ENCODE peak calls at places on chromosomes 12 and 14, in six cellular contexts. One of them, this sample, is unnamed. For H3K4me1, the result is how much of the 10 kb centered on the place peaks cover.

GRCh38 chr12:57479376-57480115 is at the start of gene ARHGAP9:
- DNase-seq in gastrocnemius medialis: no peak
- DNase-seq in stomach: no peak
- DNase-seq in A549: no peak
- DNase-seq in uterus: no peak
- DNase-seq in body of pancreas: no peak
- DNase-seq in this sample: no peak

GRCh38 chr12:95258146-95258545 is 40.5 kb downstream of the VEZT start:
- DNase-seq in gastrocnemius medialis: no peak
- DNase-seq in stomach: no peak
- DNase-seq in A549: no peak
- DNase-seq in uterus: no peak
- DNase-seq in body of pancreas: no peak
- DNase-seq in this sample: no peak

GRCh38 chr12:120801146-120801545 is 75.5 kb downstream of the ACADS start:
- DNase-seq in gastrocnemius medialis: no peak
- DNase-seq in stomach: no peak
- DNase-seq in A549: no peak
- DNase-seq in uterus: no peak
- DNase-seq in body of pancreas: no peak
- DNase-seq in this sample: no peak

GRCh38 chr14:99244960-99245340 is 27.0 kb downstream of the BCL11B start:
- DNase-seq in gastrocnemius medialis: no peak
- DNase-seq in stomach: no peak
- DNase-seq in A549: no peak
- DNase-seq in uterus: no peak
- DNase-seq in body of pancreas: no peak
- DNase-seq in this sample: no peak

GRCh38 chr12:40298341-40298740 is 73.5 kb downstream of the LRRK2 start:
- DNase-seq in gastrocnemius medialis: no peak
- DNase-seq in stomach: no peak
- DNase-seq in A549: no peak
- DNase-seq in uterus: no peak
- DNase-seq in body of pancreas: no peak
- DNase-seq in this sample: no peak

GRCh38 chr12:100964026-100964425 is 169.4 kb downstream of the ANO4 start:
- DNase-seq in gastrocnemius medialis: no peak
- DNase-seq in stomach: no peak
- DNase-seq in A549: no peak
- DNase-seq in uterus: no peak
- DNase-seq in body of pancreas: no peak
- DNase-seq in this sample: no peak

GRCh38 chr12:66779466-66779865 is 100.6 kb upstream of the GRIP1 start:
- DNase-seq in gastrocnemius medialis: no peak
- DNase-seq in stomach: no peak
- DNase-seq in A549: no peak
- DNase-seq in uterus: no peak
- DNase-seq in body of pancreas: no peak
- DNase-seq in this sample: no peak

GRCh38 chr12:121689430-121689829 is 20.0 kb upstream of the MORN3 start:
- DNase-seq in gastrocnemius medialis: no peak
- DNase-seq in stomach: no peak
- DNase-seq in A549: no peak
- DNase-seq in uterus: no peak
- DNase-seq in body of pancreas: no peak
- DNase-seq in this sample: no peak

GRCh38 chr12:49552014-49552413 is 13.2 kb downstream of the KCNH3 start:
- DNase-seq in gastrocnemius medialis: peak
- DNase-seq in stomach: no peak
- DNase-seq in A549: no peak
- DNase-seq in uterus: no peak
- DNase-seq in body of pancreas: peak
- DNase-seq in this sample: no peak

GRCh38 chr14:94378527-94379290 is 9.7 kb downstream of the SERPINA1 start:
- DNase-seq in gastrocnemius medialis: no peak
- DNase-seq in stomach: no peak
- DNase-seq in A549: no peak
- DNase-seq in uterus: no peak
- DNase-seq in body of pancreas: no peak
- DNase-seq in this sample: no peak
- TF ChIP-seq POLR2A in gastrocnemius medialis: no peak
- TF ChIP-seq POLR2A in stomach: no peak
- TF ChIP-seq POLR2A in A549: no peak
- TF ChIP-seq POLR2A in uterus: no peak
- TF ChIP-seq POLR2A in body of pancreas: no peak
- TF ChIP-seq POLR2A in this sample: no peak

DNA sequence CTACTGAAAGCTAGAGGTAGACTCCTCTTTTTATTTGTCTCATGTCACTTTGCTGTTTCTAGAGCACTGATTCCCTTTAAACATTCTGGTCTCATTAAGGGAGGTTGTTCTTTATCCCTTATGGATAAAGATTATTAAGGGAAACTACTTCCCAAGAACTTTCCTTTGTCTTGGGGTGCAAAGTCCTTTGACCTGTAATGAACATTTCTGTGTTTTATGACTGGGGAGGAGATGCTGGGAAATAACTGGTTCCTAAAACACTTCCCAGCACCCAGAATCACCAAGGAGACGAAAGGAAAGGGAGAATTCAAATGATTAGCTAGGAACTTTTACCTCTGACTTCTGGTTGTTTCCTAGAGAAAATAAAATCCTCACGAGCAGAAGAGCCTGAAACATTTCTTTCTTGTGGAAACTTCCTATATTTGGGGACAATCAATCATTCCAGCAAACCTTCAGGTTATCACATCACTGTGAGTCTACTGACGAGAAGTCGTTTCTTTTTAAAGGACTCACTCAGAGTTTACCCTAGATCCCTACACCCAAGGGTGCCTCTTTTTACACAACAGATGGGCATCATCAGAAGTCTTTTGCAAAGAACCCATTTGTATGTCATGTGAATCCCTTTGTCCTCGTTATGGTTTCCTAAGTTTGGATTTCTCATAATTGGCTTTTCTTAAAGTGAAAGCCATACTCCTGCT is 63.4 kb upstream of the ACTN1 start:
- DNase-seq in gastrocnemius medialis: no peak
- DNase-seq in stomach: no peak
- DNase-seq in A549: no peak
- DNase-seq in uterus: no peak
- DNase-seq in body of pancreas: no peak
- DNase-seq in this sample: no peak
- H3K4me1 ChIP-seq in gastrocnemius medialis: under half
- H3K4me1 ChIP-seq in stomach: half or more
- H3K4me1 ChIP-seq in A549: under half
- H3K4me1 ChIP-seq in uterus: under half
- H3K4me1 ChIP-seq in body of pancreas: under half
- H3K4me1 ChIP-seq in this sample: half or more

DNA sequence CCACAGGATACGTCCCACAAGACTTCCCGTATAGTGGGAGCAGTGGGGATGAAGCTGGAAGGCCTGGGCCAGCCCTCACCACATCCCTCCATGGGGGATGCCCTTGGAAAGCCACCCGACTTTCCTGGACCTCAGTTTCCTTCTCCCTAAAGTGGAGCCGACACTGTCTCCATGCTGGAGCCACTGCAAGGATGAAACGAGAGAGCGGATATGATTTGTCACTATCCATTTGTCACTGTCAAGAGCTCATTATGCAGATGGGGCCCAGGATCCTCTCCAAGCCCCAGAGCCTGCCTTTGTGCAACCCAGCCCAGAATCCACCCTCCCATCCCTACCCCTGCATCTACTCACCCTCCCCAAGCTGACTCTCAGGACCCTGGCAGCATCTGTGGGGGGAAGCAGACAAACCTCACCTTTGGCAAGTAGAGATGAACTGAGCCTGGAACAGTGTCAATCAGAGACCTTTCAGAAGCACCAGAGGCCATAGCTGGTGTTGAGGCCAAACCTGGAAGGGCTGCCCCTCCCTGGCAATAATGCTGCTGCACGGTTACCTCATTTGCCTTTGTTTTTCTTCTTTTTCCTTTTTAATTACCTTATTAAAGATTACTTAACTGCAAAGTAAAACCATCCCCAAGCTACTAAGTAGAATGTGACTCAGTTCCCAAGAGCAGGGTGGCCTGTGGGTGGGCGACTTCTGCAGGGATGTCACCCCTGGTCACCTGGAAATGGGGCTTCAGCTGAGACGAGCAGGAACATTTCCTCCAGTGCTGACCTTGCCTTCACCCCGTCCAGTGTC is 287.8 kb upstream of the RTL1 start:
- DNase-seq in gastrocnemius medialis: no peak
- DNase-seq in stomach: peak
- DNase-seq in A549: no peak
- DNase-seq in uterus: no peak
- DNase-seq in body of pancreas: no peak
- DNase-seq in this sample: peak
- TF ChIP-seq POLR2A in gastrocnemius medialis: no peak
- TF ChIP-seq POLR2A in stomach: no peak
- TF ChIP-seq POLR2A in A549: no peak
- TF ChIP-seq POLR2A in uterus: no peak
- TF ChIP-seq POLR2A in body of pancreas: no peak
- TF ChIP-seq POLR2A in this sample: no peak

GRCh38 chr14:101789222-101789621 is 27.7 kb downstream of the PPP2R5C start:
- DNase-seq in gastrocnemius medialis: no peak
- DNase-seq in stomach: no peak
- DNase-seq in A549: no peak
- DNase-seq in uterus: no peak
- DNase-seq in body of pancreas: no peak
- DNase-seq in this sample: peak

GRCh38 chr14:101791919-101792572 is 30.5 kb downstream of the PPP2R5C start:
- DNase-seq in gastrocnemius medialis: no peak
- DNase-seq in stomach: no peak
- DNase-seq in A549: no peak
- DNase-seq in uterus: no peak
- DNase-seq in body of pancreas: no peak
- DNase-seq in this sample: no peak

GRCh38 chr14:101784631-101785030 is 23.1 kb downstream of the PPP2R5C start:
- DNase-seq in gastrocnemius medialis: no peak
- DNase-seq in stomach: no peak
- DNase-seq in A549: no peak
- DNase-seq in uterus: no peak
- DNase-seq in body of pancreas: no peak
- DNase-seq in this sample: peak

GRCh38 chr14:101788016-101788695 is 26.6 kb downstream of the PPP2R5C start:
- DNase-seq in gastrocnemius medialis: no peak
- DNase-seq in stomach: no peak
- DNase-seq in A549: no peak
- DNase-seq in uterus: no peak
- DNase-seq in body of pancreas: no peak
- DNase-seq in this sample: peak

GRCh38 chr14:101790232-101790631 is 28.7 kb downstream of the PPP2R5C start:
- DNase-seq in gastrocnemius medialis: no peak
- DNase-seq in stomach: no peak
- DNase-seq in A549: no peak
- DNase-seq in uterus: no peak
- DNase-seq in body of pancreas: no peak
- DNase-seq in this sample: no peak
- H3K4me1 ChIP-seq in gastrocnemius medialis: under half
- H3K4me1 ChIP-seq in stomach: under half
- H3K4me1 ChIP-seq in A549: under half
- H3K4me1 ChIP-seq in uterus: under half
- H3K4me1 ChIP-seq in body of pancreas: under half
- H3K4me1 ChIP-seq in this sample: under half

GRCh38 chr14:100285913-100286400 is 20.3 kb downstream of the SLC25A29 start:
- DNase-seq in gastrocnemius medialis: no peak
- DNase-seq in stomach: no peak
- DNase-seq in A549: no peak
- DNase-seq in uterus: no peak
- DNase-seq in body of pancreas: no peak
- DNase-seq in this sample: no peak
- TF ChIP-seq POLR2A in gastrocnemius medialis: no peak
- TF ChIP-seq POLR2A in stomach: no peak
- TF ChIP-seq POLR2A in A549: no peak
- TF ChIP-seq POLR2A in uterus: no peak
- TF ChIP-seq POLR2A in body of pancreas: no peak
- TF ChIP-seq POLR2A in this sample: no peak

DNA sequence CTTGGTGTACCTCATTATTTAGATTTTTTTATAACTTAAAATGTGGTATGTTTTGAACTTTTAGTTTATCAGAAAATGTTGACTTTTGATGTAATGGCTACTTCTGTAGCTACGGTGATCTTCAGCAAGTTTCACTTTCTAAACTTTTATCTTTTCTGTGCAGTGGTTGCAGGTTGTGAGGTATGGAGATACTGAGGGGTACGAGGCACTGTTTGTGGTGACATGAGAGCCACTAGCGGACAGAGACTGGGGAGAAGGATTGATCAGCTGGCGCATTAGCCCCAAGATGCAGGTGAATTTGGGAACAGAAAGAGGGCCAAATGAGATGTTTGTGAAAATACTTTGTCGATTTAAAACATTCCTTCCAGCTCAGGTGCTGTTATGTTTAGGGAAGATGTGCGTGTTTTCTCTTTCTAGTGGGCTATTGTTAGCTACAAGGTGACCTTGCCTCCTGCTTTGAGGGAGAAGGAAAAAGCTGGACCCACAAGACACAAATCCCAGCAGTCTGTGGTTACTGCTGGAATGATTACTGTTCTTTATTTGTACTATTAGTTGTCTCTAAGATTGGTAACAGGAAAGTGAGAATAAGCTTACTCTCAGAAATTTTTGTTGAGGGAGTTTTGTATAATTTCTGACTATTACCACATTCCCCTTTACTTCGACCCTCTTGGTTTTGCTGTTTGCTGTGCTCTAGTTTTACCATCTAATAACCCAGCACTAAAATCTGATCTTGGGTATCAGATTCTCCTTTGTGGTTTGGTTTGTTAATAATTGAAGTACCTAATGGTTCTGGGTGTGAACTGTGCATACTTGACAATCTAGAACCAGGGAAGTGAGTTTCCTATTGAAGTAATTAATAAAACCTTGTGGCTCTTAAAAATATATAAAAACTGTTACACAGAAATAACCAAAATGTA is 61.7 kb downstream of the FBXO34 start:
- DNase-seq in gastrocnemius medialis: no peak
- DNase-seq in stomach: no peak
- DNase-seq in A549: no peak
- DNase-seq in uterus: no peak
- DNase-seq in body of pancreas: no peak
- DNase-seq in this sample: no peak
- H3K4me1 ChIP-seq in gastrocnemius medialis: half or more
- H3K4me1 ChIP-seq in stomach: half or more
- H3K4me1 ChIP-seq in A549: under half
- H3K4me1 ChIP-seq in uterus: under half
- H3K4me1 ChIP-seq in body of pancreas: under half
- H3K4me1 ChIP-seq in this sample: under half

GRCh38 chr14:58501214-58501816 is 73.8 kb downstream of the KIAA0586 start:
- DNase-seq in gastrocnemius medialis: no peak
- DNase-seq in stomach: no peak
- DNase-seq in A549: peak
- DNase-seq in uterus: no peak
- DNase-seq in body of pancreas: peak
- DNase-seq in this sample: no peak
- TF ChIP-seq POLR2A in gastrocnemius medialis: no peak
- TF ChIP-seq POLR2A in stomach: no peak
- TF ChIP-seq POLR2A in A549: no peak
- TF ChIP-seq POLR2A in uterus: no peak
- TF ChIP-seq POLR2A in body of pancreas: no peak
- TF ChIP-seq POLR2A in this sample: no peak

This sample was measured in esophagus muscularis mucosa.